ENCODE peak calls at places on chromosomes 7 and 10, in nine cellular contexts. F is transverse colon, I is suprapubic skin, H is ovary, J is stomach, R is sigmoid colon, N is SK-N-SH, L is H1, A is HepG2. B is an unnamed sample. For H3K36me3, the result is how much of the 10 kb centered on the place peaks cover.

GRCh38 chr10:73262105-73262730 is 9.8 kb upstream of the MRPS16 start:
- DNase-seq in F (no peak), I (no peak), H (no peak), J (no peak), R (no peak), N (no peak), L (no peak), A (peak), B (no peak)

GRCh38 chr7:137169282-137169698 is 174.2 kb downstream of the PTN start:
- DNase-seq in F (peak), I (no peak), H (peak), J (peak), R (peak), N (peak), L (peak), A (peak), B (peak)

GRCh38 chr7:83427929-83428328 is 221.0 kb downstream of the SEMA3E start:
- DNase-seq in F (no peak), I (no peak), H (no peak), J (no peak), R (no peak), N (no peak), L (no peak), A (no peak), B (no peak)

GRCh38 chr10:6494934-6495592 is 85.0 kb downstream of the PRKCQ start:
- DNase-seq in F (no peak), I (no peak), H (no peak), J (no peak), R (no peak), N (no peak), L (no peak), A (no peak), B (no peak)

GRCh38 chr10:123619067-123619855 is 46.9 kb upstream of the GPR26 start:
- DNase-seq in F (no peak), I (peak), H (no peak), J (no peak), R (no peak), N (no peak), L (no peak), A (no peak), B (no peak)

GRCh38 chr10:47361293-47361692 is 13.1 kb downstream of the RBP3 start:
- DNase-seq in F (peak), I (peak), H (no peak), J (peak), R (no peak), N (peak), L (peak), A (peak), B (no peak)

GRCh38 chr7:138773817-138774216 is 24.0 kb upstream of the TMEM213 start:
- DNase-seq in F (no peak), I (peak), H (no peak), J (no peak), R (no peak), N (no peak), L (peak), A (no peak), B (no peak)

GRCh38 chr7:144022169-144022568 is 22.0 kb downstream of the OR6B1 start:
- DNase-seq in F (no peak), I (no peak), H (no peak), J (no peak), R (no peak), N (no peak), L (no peak), A (no peak), B (no peak)

GRCh38 chr10:7312179-7312857 is 98.5 kb downstream of the SFMBT2 start:
- DNase-seq in F (no peak), I (no peak), H (no peak), J (no peak), R (no peak), N (peak), L (no peak), A (no peak), B (no peak)

GRCh38 chr10:28202941-28203352 is 99.9 kb downstream of the MPP7 start:
- DNase-seq in F (no peak), I (no peak), H (peak), J (no peak), R (peak), N (no peak), L (no peak), A (no peak), B (peak)

GRCh38 chr7:151103973-151104372 is 17.7 kb downstream of the AGAP3 start:
- DNase-seq in F (no peak), I (no peak), H (no peak), J (no peak), R (no peak), N (no peak), L (no peak), A (no peak), B (no peak)

GRCh38 chr7:80224416-80224815 is 89.8 kb downstream of the GNAI1 start:
- DNase-seq in F (no peak), I (no peak), H (no peak), J (no peak), R (no peak), N (no peak), L (no peak), A (no peak), B (no peak)

GRCh38 chr10:127989481-127989964 is 82.6 kb downstream of the PTPRE start:
- DNase-seq in F (no peak), I (no peak), H (no peak), J (no peak), R (peak), N (peak), L (no peak), A (no peak), B (no peak)

GRCh38 chr7:93949468-93949867 is 27.9 kb downstream of the GNG11 start:
- DNase-seq in F (no peak), I (no peak), H (no peak), J (no peak), R (no peak), N (peak), L (no peak), A (no peak), B (no peak)

GRCh38 chr10:101091546-101092290 is 29.9 kb downstream of the KAZALD1 start:
- DNase-seq in F (no peak), I (no peak), H (no peak), J (no peak), R (no peak), N (no peak), L (no peak), A (no peak), B (no peak)

GRCh38 chr10:22552888-22553378 is 161.4 kb downstream of the PIP4K2A start:
- DNase-seq in F (no peak), I (no peak), H (no peak), J (no peak), R (no peak), N (no peak), L (no peak), A (no peak), B (no peak)

GRCh38 chr7:49631071-49631826 is 142.2 kb upstream of the VWC2 start:
- DNase-seq in F (no peak), I (no peak), H (no peak), J (no peak), R (no peak), N (no peak), L (no peak), A (no peak), B (peak)

GRCh38 chr7:71488308-71488707 is 356.4 kb downstream of the GALNT17 start:
- DNase-seq in F (no peak), I (no peak), H (no peak), J (no peak), R (no peak), N (no peak), L (no peak), A (no peak), B (no peak)

GRCh38 chr10:113007343-113007771 is 57.3 kb downstream of the TCF7L2 start:
- DNase-seq in F (no peak), I (no peak), H (no peak), J (no peak), R (no peak), N (no peak), L (no peak), A (peak), B (no peak)

GRCh38 chr7:35617076-35617475 is 77.9 kb downstream of the HERPUD2 start:
- DNase-seq in F (no peak), I (no peak), H (no peak), J (no peak), R (no peak), N (no peak), L (no peak), A (no peak), B (no peak)

GRCh38 chr7:151599401-151600227 is 79.9 kb upstream of the RHEB start:
- DNase-seq in F (peak), I (no peak), H (peak), J (no peak), R (peak), N (peak), L (no peak), A (no peak), B (no peak)

GRCh38 chr10:21401196-21401595 is 124.3 kb downstream of the SKIDA1 start:
- DNase-seq in F (no peak), I (no peak), H (no peak), J (no peak), R (no peak), N (no peak), L (no peak), A (no peak), B (no peak)

GRCh38 chr7:36795451-36796021 is 71.2 kb upstream of the AOAH start:
- DNase-seq in F (no peak), I (no peak), H (no peak), J (no peak), R (no peak), N (no peak), L (no peak), A (peak), B (no peak)

GRCh38 chr7:104982773-104983619 is 31.0 kb upstream of the KMT2E start:
- DNase-seq in F (no peak), I (no peak), H (no peak), J (no peak), R (no peak), N (no peak), L (no peak), A (no peak), B (peak)

DNA sequence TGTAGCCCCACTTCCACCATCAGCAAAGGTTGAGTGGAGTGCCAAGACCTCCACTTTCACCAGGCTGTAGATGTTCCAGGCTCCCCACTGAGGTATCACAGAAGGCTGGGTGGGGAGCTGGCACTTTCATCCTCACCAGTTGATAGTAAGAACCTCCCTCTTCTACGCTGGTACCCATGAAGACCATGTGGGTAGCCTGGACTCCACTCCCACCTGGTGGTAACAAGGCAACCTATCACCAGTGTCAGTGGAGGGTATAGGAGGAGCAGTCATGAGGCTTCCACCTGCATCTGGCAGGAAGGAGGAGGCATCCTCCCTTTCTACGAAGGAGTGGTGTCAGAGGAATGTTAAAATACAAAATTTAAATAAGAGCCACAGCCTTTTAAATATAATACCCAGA is 4.4 kb downstream of the SMIM30 start:
- DNase-seq in F (no peak), I (no peak), H (no peak), J (no peak), R (no peak), N (peak), L (no peak), A (peak), B (no peak)
- TF ChIP-seq CTCF in F (no peak), I (no peak), H (no peak), J (no peak), R (no peak), N (peak), L (peak), A (peak), B (no peak)

GRCh38 chr10:46175311-46175710 is 111.5 kb upstream of the ANTXRL start:
- DNase-seq in F (no peak), I (no peak), H (no peak), J (no peak), R (no peak), N (no peak), L (no peak), A (no peak), B (no peak)

GRCh38 chr10:46175831-46176230 is 111.0 kb upstream of the ANTXRL start:
- DNase-seq in F (no peak), I (no peak), H (no peak), J (no peak), R (no peak), N (no peak), L (no peak), A (no peak), B (no peak)

GRCh38 chr10:46169736-46170135 is 117.1 kb upstream of the ANTXRL start:
- DNase-seq in F (no peak), I (no peak), H (no peak), J (no peak), R (no peak), N (no peak), L (no peak), A (no peak), B (no peak)

GRCh38 chr10:46171661-46172060 is 115.1 kb upstream of the ANTXRL start:
- DNase-seq in F (peak), I (no peak), H (no peak), J (no peak), R (no peak), N (no peak), L (no peak), A (no peak), B (no peak)

GRCh38 chr10:46170789-46171188 is 116.0 kb upstream of the ANTXRL start:
- DNase-seq in F (no peak), I (no peak), H (no peak), J (no peak), R (no peak), N (no peak), L (no peak), A (no peak), B (no peak)
- TF ChIP-seq EP300 in F (no peak), I (no peak), H (no peak), J (no peak), R (no peak), N (no peak), L (no peak), A (no peak), B (no peak)

DNA sequence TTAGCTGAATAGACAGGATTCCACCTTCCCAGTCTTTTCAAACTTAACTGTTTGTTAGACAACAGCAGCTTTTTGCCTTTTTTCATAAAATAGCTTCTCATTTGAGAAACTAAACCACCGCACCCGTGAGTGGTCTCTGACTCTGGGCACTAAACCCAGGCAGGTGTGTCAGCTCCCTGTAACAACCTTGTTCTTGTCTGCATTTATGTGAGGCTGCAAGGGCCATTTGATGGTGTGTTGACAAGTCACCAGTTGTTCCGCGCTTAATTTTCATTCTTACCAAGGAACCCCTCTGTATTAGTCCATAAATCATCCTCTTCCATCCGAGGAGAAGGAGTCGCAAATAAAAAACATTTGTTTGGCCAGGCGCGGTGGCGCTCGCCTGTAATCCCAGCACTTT is 1.5 kb downstream of the STOX1 start:
- DNase-seq in F (no peak), I (no peak), H (no peak), J (no peak), R (no peak), N (no peak), L (no peak), A (no peak), B (no peak)
- H3K36me3 ChIP-seq in F (under half), I (under half), H (under half), J (under half), R (under half), N (under half), L (under half), A (under half), B (under half)

DNA sequence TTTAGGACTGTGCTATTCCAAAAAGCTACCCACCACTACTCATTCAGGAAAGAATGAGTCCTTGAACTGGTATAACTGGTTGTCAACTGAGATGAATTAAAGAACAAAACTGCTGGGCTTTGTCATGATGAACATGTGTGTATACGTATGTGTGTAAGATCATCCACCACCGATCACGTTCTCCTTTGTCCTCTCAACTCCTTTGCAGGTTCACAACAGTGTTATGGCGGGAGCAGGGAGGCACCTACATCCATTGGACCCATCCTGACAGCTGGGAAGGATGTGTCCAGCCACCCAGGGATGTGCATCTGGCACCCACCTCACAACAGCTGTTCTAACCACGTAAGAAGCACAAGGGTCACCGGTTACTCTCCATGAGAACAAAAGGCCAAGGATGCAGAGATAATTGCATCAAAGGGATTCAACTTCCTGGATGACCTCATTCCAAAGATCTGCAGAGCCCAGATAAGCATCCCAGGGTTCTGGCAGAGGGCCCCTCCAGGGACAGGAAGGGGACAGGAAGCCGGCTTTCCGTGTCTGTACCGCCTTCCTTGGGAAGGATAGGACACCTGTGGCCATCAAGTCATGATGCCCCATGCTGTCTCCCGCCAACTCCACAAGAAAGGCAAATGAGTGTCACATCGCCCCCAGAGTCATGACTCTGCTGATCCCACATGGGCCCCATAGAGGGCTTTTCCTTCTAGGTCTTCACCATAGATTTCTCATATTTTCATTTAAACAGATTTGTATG is 66.1 kb downstream of the STEAP1B start:
- DNase-seq in F (no peak), I (no peak), H (no peak), J (no peak), R (no peak), N (no peak), L (peak), A (peak), B (no peak)
- TF ChIP-seq CTCF in F (no peak), I (no peak), H (no peak), J (no peak), R (no peak), N (peak), L (no peak), A (peak), B (no peak)

GRCh38 chr7:30310674-30311362 is 26.4 kb downstream of the ZNRF2 start:
- DNase-seq in F (no peak), I (no peak), H (no peak), J (no peak), R (no peak), N (no peak), L (no peak), A (no peak), B (no peak)

GRCh38 chr7:30315589-30315988 is 31.2 kb downstream of the ZNRF2 start:
- DNase-seq in F (no peak), I (no peak), H (no peak), J (no peak), R (no peak), N (no peak), L (no peak), A (no peak), B (no peak)

GRCh38 chr7:30312186-30312585 is 27.8 kb downstream of the ZNRF2 start:
- DNase-seq in F (no peak), I (no peak), H (no peak), J (no peak), R (no peak), N (no peak), L (no peak), A (no peak), B (no peak)

GRCh38 chr7:30313793-30314192 is 29.4 kb downstream of the ZNRF2 start:
- DNase-seq in F (no peak), I (no peak), H (no peak), J (no peak), R (no peak), N (no peak), L (no peak), A (no peak), B (no peak)

DNA sequence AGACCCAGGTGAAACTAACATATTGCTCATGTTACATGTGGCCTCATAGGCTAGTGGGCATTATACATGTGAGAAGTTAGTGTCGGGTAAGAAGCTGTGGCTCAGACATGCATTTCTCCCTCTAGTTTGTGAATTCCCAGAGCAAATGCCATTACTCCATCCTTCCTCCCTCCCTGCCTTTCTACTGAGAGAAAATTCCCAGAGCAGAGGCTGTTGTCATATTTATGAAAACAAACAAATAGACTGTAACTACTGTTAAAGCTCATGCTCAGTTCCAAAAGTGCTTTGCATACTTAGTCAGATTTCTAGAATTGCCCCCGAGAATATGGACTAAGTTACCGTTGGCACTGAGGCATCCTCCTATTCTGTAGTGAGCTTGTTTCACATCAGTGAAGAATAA is 29.0 kb downstream of the ZNRF2 start:
- DNase-seq in F (no peak), I (no peak), H (no peak), J (no peak), R (no peak), N (no peak), L (no peak), A (no peak), B (no peak)
- TF ChIP-seq EP300 in F (no peak), I (no peak), H (no peak), J (no peak), R (no peak), N (no peak), L (no peak), A (no peak), B (no peak)

DNA sequence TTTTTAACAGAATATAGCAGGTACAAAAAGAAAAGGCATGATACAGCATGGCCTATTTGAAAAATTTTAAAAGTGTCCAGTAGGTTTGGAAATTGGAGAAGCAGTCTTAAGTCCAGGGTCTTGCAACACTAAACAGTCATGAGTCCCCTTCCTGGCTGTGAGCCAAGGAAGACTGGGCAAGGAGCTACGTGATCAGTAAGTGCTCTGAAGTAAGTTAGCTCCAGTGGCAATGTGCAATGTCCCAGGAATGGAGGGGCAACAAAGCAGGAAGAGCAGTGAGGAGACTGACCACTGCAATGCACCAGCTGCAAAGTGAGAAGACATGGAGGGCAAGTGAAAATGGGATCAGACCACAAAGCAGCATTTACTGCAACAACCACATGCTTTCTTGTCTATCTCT is 72.9 kb upstream of the GRID1 start:
- DNase-seq in F (peak), I (peak), H (peak), J (peak), R (peak), N (no peak), L (no peak), A (peak), B (peak)
- H3K36me3 ChIP-seq in F (under half), I (half or more), H (under half), J (half or more), R (under half), N (half or more), L (under half), A (under half), B (half or more)

DNA sequence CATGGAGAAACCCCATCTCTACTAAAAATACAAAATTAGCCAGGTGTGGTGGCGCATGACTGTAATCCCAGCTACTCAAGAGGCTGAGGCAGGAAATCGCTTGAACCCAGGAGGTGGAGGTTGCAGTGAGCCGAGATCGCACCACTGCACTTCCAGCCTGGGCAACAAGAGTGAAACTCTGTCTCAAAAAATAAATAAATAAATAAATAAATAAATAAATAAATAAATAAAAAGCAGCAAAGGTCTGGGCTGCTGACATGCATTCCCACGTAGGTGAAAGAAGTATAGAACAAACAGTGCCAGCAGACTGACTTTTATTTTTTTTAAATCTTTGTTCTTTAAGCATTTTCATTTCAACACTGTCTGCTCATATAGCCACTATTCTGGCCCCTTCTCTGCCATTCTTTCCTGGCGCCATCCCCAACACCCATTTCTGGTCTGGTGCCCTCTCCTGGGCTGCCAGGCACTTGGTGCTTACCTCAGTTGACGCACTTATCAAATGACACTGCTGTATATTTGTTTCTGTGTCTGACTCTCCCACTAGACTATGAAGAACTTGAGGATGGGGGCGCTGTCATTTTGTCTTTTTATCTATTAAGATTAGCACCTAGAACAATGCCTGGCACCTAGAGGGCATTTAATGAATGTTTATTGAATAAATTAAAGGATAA is 15.6 kb downstream of the FAM107B start:
- DNase-seq in F (peak), I (no peak), H (no peak), J (peak), R (no peak), N (peak), L (no peak), A (no peak), B (no peak)
- TF ChIP-seq CTCF in F (no peak), I (no peak), H (no peak), J (no peak), R (no peak), N (no peak), L (peak), A (no peak), B (no peak)